ENCODE peak calls at places on chromosome 15, in ten cellular contexts. P is naive B cell, B is NCI-H1694, Q is B cell, L is iPS-NIHi11, M is sigmoid colon, G is psoas muscle, O is GM23248, W is tibial artery, R is astrocyte. K is an unnamed sample.

GRCh38 chr15:55774113-55774970 is 31.4 kb upstream of the PRTG start:
- DNase-seq in R (no peak), G (no peak), B (peak), W (no peak), L (peak), M (no peak), O (peak), Q (peak), P (peak), K (no peak)

GRCh38 chr15:69595009-69595825 is 142.6 kb downstream of the RPLP1 start:
- DNase-seq in P (no peak), Q (no peak), O (no peak), G (peak), B (no peak), M (peak), R (peak), L (no peak), W (peak), K (no peak)

GRCh38 chr15:80929225-80929624 is 60.4 kb downstream of the MESD start:
- DNase-seq in M (no peak), W (no peak), P (no peak), Q (no peak), R (peak), G (no peak), B (no peak), O (peak), L (no peak), K (no peak)

GRCh38 chr15:77508541-77509505 is 88.1 kb downstream of the HMG20A start:
- DNase-seq in L (no peak), R (peak), Q (no peak), O (peak), P (no peak), G (peak), B (no peak), W (peak), M (peak), K (no peak)

GRCh38 chr15:33068007-33068441 is 126.5 kb downstream of the FMN1 start:
- DNase-seq in O (peak), L (peak), B (no peak), Q (no peak), R (no peak), M (peak), G (peak), W (peak), P (peak), K (no peak)

GRCh38 chr15:88300018-88300549 is 43.5 kb upstream of the NTRK3 start:
- DNase-seq in G (no peak), M (no peak), B (no peak), Q (no peak), P (no peak), L (no peak), W (no peak), O (no peak), R (no peak), K (no peak)

GRCh38 chr15:46703871-46704637 is 1013.3 kb upstream of the SEMA6D start:
- DNase-seq in B (no peak), L (no peak), M (no peak), Q (no peak), P (no peak), W (no peak), O (no peak), G (no peak), R (no peak), K (peak)

GRCh38 chr15:22944651-22945050 is 35.5 kb downstream of the CYFIP1 start:
- DNase-seq in B (no peak), G (no peak), O (no peak), R (no peak), W (peak), P (no peak), Q (no peak), M (peak), L (peak), K (no peak)

GRCh38 chr15:37764733-37765191 is 169.7 kb upstream of the TMCO5A start:
- DNase-seq in Q (no peak), W (no peak), M (no peak), O (peak), B (no peak), P (peak), R (peak), G (no peak), L (peak), K (no peak)

GRCh38 chr15:77475898-77476297 is 55.2 kb downstream of the HMG20A start:
- DNase-seq in L (peak), O (no peak), P (no peak), R (no peak), W (no peak), Q (no peak), B (no peak), G (no peak), M (no peak), K (no peak)

GRCh38 chr15:78991476-78991875 is 46.6 kb upstream of the CTSH start:
- DNase-seq in O (no peak), G (no peak), B (no peak), L (no peak), R (peak), P (no peak), Q (no peak), W (no peak), M (no peak), K (no peak)

GRCh38 chr15:48392356-48392755 is 61.1 kb downstream of the DUT start:
- DNase-seq in L (no peak), G (peak), Q (no peak), P (no peak), O (peak), R (peak), M (peak), B (no peak), W (peak), K (no peak)

GRCh38 chr15:66405605-66406004 is 18.9 kb downstream of the MAP2K1 start:
- DNase-seq in R (peak), M (no peak), B (no peak), L (no peak), Q (no peak), P (no peak), W (no peak), O (no peak), G (no peak), K (no peak)

GRCh38 chr15:80405970-80406369 is 1.8 kb downstream of the ARNT2 start:
- DNase-seq in Q (no peak), P (no peak), G (no peak), L (no peak), B (no peak), M (no peak), W (no peak), R (no peak), O (no peak), K (no peak)